ENCODE peak calls at places on chromosomes 6 and 20, in five cellular contexts. E is K562, T is transverse colon, S is testis, F is IMR-90. M is an unnamed sample.

GRCh38 chr20:47490795-47491194 is 10.9 kb upstream of the NCOA3 start:
- DNase-seq in E (no peak), T (no peak), S (no peak), F (no peak), M (no peak)

GRCh38 chr6:52115891-52116604 is 28.6 kb upstream of the PKHD1 start:
- DNase-seq in E (no peak), T (peak; percentile 56), S (no peak), F (no peak), M (no peak)

GRCh38 chr6:152648090-152648489 is 10.9 kb upstream of the SYNE1 start:
- DNase-seq in E (no peak), T (no peak), S (no peak), F (peak; percentile 63), M (no peak)

GRCh38 chr6:133973109-133973971 is 20.3 kb downstream of the TBPL1 start:
- DNase-seq in E (peak; percentile 38), T (no peak), S (no peak), F (peak; percentile 72), M (no peak)

GRCh38 chr6:138286698-138287097 is 68.4 kb upstream of the PBOV1 start:
- DNase-seq in E (no peak), T (no peak), S (no peak), F (no peak), M (no peak)

GRCh38 chr6:51854876-51855275 is 232.5 kb downstream of the PKHD1 start:
- DNase-seq in E (no peak), T (no peak), S (no peak), F (no peak), M (no peak)

GRCh38 chr20:17228624-17229061 is 1.8 kb downstream of the PCSK2 start:
- DNase-seq in E (peak; percentile 4), T (no peak), S (peak; percentile 25), F (no peak), M (peak; percentile 59)

GRCh38 chr6:169215201-169215661 is 38.4 kb downstream of the THBS2 start:
- DNase-seq in E (no peak), T (no peak), S (no peak), F (peak; percentile 35), M (peak; percentile 53)

GRCh38 chr6:105135907-105136432 is 43.8 kb downstream of the POPDC3 start:
- DNase-seq in E (no peak), T (no peak), S (no peak), F (peak; percentile 22), M (no peak)

GRCh38 chr6:90328004-90328403 is 31.4 kb upstream of the BACH2 start:
- DNase-seq in E (no peak), T (no peak), S (no peak), F (peak; percentile 39), M (no peak)

GRCh38 chr6:158654498-158654897 is 4.6 kb downstream of the SYTL3 start:
- DNase-seq in E (no peak), T (peak; percentile 67), S (peak; percentile 70), F (peak; percentile 94), M (peak; percentile 84)

GRCh38 chr6:34829137-34829536 is 37.3 kb downstream of the BLTP3A start:
- DNase-seq in E (no peak), T (no peak), S (no peak), F (no peak), M (no peak)

GRCh38 chr6:36676142-36677058 is 2.1 kb upstream of the CDKN1A start:
- DNase-seq in E (no peak), T (no peak), S (no peak), F (peak; percentile 66), M (no peak)

GRCh38 chr6:128919412-128919811 is 36.5 kb downstream of the LAMA2 start:
- DNase-seq in E (no peak), T (no peak), S (no peak), F (peak; percentile 61), M (no peak)

GRCh38 chr6:34568341-34568680 is 12.2 kb upstream of the SPDEF start:
- DNase-seq in E (no peak), T (no peak), S (no peak), F (no peak), M (no peak)

GRCh38 chr6:170117111-170117972 is 173.5 kb downstream of the DLL1 start:
- DNase-seq in E (no peak), T (no peak), S (peak; percentile 7), F (no peak), M (peak; percentile 10)

GRCh38 chr20:42742926-42743325 is 446.8 kb downstream of the PTPRT start:
- DNase-seq in E (no peak), T (no peak), S (no peak), F (no peak), M (no peak)

GRCh38 chr20:44247676-44248419 is 740 bp downstream of the GDAP1L1 start:
- DNase-seq in E (peak; percentile 91), T (no peak), S (peak; percentile 34), F (peak; percentile 15), M (peak; percentile 27)

GRCh38 chr6:34792605-34793500 is 970 bp downstream of the BLTP3A start:
- DNase-seq in E (no peak), T (peak; percentile 25), S (peak; percentile 42), F (peak; percentile 55), M (no peak)

GRCh38 chr6:45209762-45210161 is 118.4 kb upstream of the RUNX2 start:
- DNase-seq in E (no peak), T (no peak), S (no peak), F (peak; percentile 4), M (no peak)

GRCh38 chr6:77231438-77232305 is 231.6 kb downstream of the HTR1B start:
- DNase-seq in E (no peak), T (no peak), S (no peak), F (peak; percentile 13), M (no peak)

GRCh38 chr6:110471966-110472365 is 4.4 kb downstream of the SLC22A16 start:
- DNase-seq in E (no peak), T (no peak), S (no peak), F (no peak), M (no peak)

GRCh38 chr20:46990017-46990810 is 95.6 kb downstream of the EYA2 start:
- DNase-seq in E (peak; percentile 63), T (peak; percentile 14), S (no peak), F (no peak), M (no peak)

GRCh38 chr20:1494436-1494835 is 3.2 kb upstream of the SIRPB2 start:
- DNase-seq in E (no peak), T (no peak), S (no peak), F (no peak), M (no peak)

GRCh38 chr6:71250050-71250689 is 38.4 kb upstream of the OGFRL1 start:
- DNase-seq in E (no peak), T (no peak), S (no peak), F (peak; percentile 87), M (no peak)

GRCh38 chr6:37759221-37760154 is 60.0 kb upstream of the ZFAND3 start:
- DNase-seq in E (no peak), T (no peak), S (no peak), F (no peak), M (no peak)

GRCh38 chr6:50922579-50923525 is 104.2 kb downstream of the TFAP2B start:
- DNase-seq in E (no peak), T (no peak), S (no peak), F (no peak), M (no peak)

GRCh38 chr6:105326838-105327745 is 75.8 kb downstream of the PREP start:
- DNase-seq in E (no peak), T (no peak), S (no peak), F (peak; percentile 83), M (no peak)

GRCh38 chr20:32358883-32359632 is 927 bp downstream of the ASXL1 start:
- DNase-seq in E (peak; percentile 92), T (peak; percentile 84), S (peak; percentile 88), F (peak; percentile 51), M (peak; percentile 87)

GRCh38 chr6:149750136-149750609 is 632 bp downstream of the PCMT1 start:
- DNase-seq in E (peak; percentile 78), T (peak; percentile 42), S (peak; percentile 81), F (peak; percentile 49), M (no peak)

GRCh38 chr6:158242071-158242606 is 70.1 kb upstream of the TULP4 start:
- DNase-seq in E (no peak), T (no peak), S (no peak), F (no peak), M (no peak)

GRCh38 chr20:62323146-62323979 is 20.6 kb downstream of the ADRM1 start:
- DNase-seq in E (no peak), T (no peak), S (peak; percentile 52), F (no peak), M (no peak)

GRCh38 chr20:37915800-37916570 is 13.1 kb downstream of the VSTM2L start:
- DNase-seq in E (peak; percentile 54), T (no peak), S (peak; percentile 89), F (no peak), M (peak; percentile 56)

GRCh38 chr20:5364136-5364821 is 47.5 kb upstream of the PROKR2 start:
- DNase-seq in E (no peak), T (no peak), S (no peak), F (no peak), M (no peak)

GRCh38 chr6:17021539-17021889 is 80.3 kb upstream of the STMND1 start:
- DNase-seq in E (no peak), T (no peak), S (no peak), F (peak; percentile 93), M (no peak)

DNA sequence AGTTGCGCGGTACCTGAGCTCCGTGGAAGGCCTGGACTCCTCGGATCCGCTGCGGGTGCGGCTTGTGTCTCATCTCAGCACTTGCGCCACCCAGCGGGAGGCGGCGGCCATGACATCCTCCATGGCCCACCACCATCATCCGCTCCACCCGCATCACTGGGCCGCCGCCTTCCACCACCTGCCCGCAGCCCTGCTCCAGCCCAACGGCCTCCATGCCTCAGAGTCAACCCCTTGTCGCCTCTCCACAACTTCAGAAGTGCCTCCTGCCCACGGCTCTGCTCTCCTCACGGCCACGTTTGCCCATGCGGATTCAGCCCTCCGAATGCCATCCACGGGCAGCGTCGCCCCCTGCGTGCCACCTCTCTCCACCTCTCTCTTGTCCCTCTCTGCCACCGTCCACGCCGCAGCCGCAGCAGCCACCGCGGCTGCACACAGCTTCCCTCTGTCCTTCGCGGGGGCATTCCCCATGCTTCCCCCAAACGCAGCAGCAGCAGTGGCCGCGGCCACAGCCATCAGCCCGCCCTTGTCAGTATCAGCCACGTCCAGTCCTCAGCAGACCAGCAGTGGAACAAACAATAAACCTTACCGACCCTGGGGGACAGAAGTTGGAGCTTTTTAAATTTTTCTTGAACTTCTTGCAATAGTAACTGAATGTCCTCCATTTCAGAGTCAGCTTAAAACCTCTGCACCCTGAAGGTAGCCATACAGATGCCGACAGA is 9.9 kb downstream of the HEY2 start:
- DNase-seq in E (peak; percentile 79), T (no peak), S (peak; percentile 80), F (no peak), M (peak; percentile 32)
- TF ChIP-seq CTCF in E (peak; percentile 88), T (no peak), S (peak; percentile 45), F (no peak), M (no peak)

GRCh38 chr6:73516712-73517489 is 3.9 kb downstream of the EEF1A1 start:
- DNase-seq in E (no peak), T (no peak), S (no peak), F (peak; percentile 14), M (no peak)
- TF ChIP-seq POLR2A in E (peak; percentile 64), T (no peak), S (no peak), F (peak; percentile 71), M (no peak)

DNA sequence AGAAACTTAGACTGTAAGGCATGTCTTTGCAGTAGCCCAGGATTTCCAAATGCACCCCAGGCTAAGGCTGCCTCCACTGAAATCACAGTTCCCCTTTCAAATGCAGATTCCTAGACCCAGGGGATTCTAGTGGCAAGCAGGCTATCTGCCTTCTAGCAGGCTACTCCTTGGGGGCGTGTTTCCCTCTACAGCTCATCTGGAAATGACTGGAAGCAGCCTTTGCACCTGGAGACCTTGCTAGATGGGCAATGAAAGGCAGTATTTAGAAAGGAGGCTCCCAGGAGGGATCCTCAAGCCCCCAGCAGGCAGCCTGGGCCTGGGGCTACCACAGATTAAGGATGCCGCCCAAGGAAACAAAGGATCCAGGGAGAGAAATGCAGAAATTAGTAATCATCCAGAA is 26.0 kb upstream of the SYNDIG1 start:
- DNase-seq in E (no peak), T (no peak), S (no peak), F (no peak), M (no peak)
- TF ChIP-seq CTCF in E (no peak), T (no peak), S (no peak), F (no peak), M (no peak)

GRCh38 chr6:900716-901605 is 208.0 kb upstream of the EXOC2 start:
- DNase-seq in E (no peak), T (no peak), S (no peak), F (no peak), M (no peak)
- TF ChIP-seq POLR2A in E (no peak), T (no peak), S (no peak), F (no peak), M (no peak)